ENCODE peak calls at places on chromosome 18, in five cellular contexts. T, M, N, A and Q are unnamed samples.

GRCh38 chr18:72468011-72468710 is 76.0 kb downstream of the CBLN2 start:
- DNase-seq in T (no peak), M (no peak), N (no peak), A (peak; percentile 18), Q (no peak)

GRCh38 chr18:50410008-50410407 is 35.2 kb downstream of the SKA1 start:
- DNase-seq in T (no peak), M (no peak), N (no peak), A (peak; percentile 7), Q (no peak)

GRCh38 chr18:10659000-10659399 is 133.2 kb downstream of the NAPG start:
- DNase-seq in T (no peak), M (no peak), N (no peak), A (peak; percentile 55), Q (no peak)

GRCh38 chr18:53984021-53984420 is 240.4 kb downstream of the MBD2 start:
- DNase-seq in T (no peak), M (peak; percentile 28), N (no peak), A (no peak), Q (no peak)

GRCh38 chr18:31510319-31510718 is 12.3 kb downstream of the DSG2 start:
- DNase-seq in T (no peak), M (no peak), N (no peak), A (no peak), Q (no peak)

GRCh38 chr18:76803814-76804213 is 18.5 kb upstream of the ZNF236 start:
- DNase-seq in T (peak; percentile 61), M (peak; percentile 75), N (peak; percentile 76), A (peak; percentile 81), Q (peak; percentile 62)

GRCh38 chr18:23300211-23300887 is 152.7 kb upstream of the RIOK3 start:
- DNase-seq in T (no peak), M (no peak), N (no peak), A (no peak), Q (no peak)

GRCh38 chr18:10234912-10235439 is 219.5 kb upstream of the APCDD1 start:
- DNase-seq in T (no peak), M (peak; percentile 91), N (no peak), A (peak; percentile 59), Q (no peak)

GRCh38 chr18:46199515-46200147 is 95.4 kb downstream of the HAUS1 start:
- DNase-seq in T (no peak), M (peak; percentile 68), N (no peak), A (peak; percentile 87), Q (no peak)

GRCh38 chr18:58394607-58395425 is 234.1 kb downstream of the ALPK2 start:
- DNase-seq in T (no peak), M (peak; percentile 49), N (no peak), A (no peak), Q (no peak)

GRCh38 chr18:75548353-75548752 is 120.8 kb upstream of the SMIM21 start:
- DNase-seq in T (no peak), M (no peak), N (no peak), A (peak; percentile 77), Q (no peak)

GRCh38 chr18:75810481-75810880 is 383.0 kb upstream of the SMIM21 start:
- DNase-seq in T (no peak), M (no peak), N (no peak), A (no peak), Q (no peak)

GRCh38 chr18:42976869-42977268 is 138.6 kb downstream of the RIT2 start:
- DNase-seq in T (no peak), M (no peak), N (no peak), A (peak; percentile 35), Q (no peak)

GRCh38 chr18:35236964-35237363 is 3.9 kb upstream of the ZNF397 start:
- DNase-seq in T (no peak), M (peak; percentile 4), N (no peak), A (no peak), Q (no peak)